ENCODE peak calls at places on chromosomes 6 and 20, in ten cellular contexts. U is colonic mucosa, K is cardiac fibroblast, R is upper lobe of right lung, M is adrenal gland, E is A549, P is astrocyte of the spinal cord, F is nephron progenitor cell, V is ovary, C is astrocyte of the cerebellum. B is an unnamed sample.
A peak's percentile ranks its signal among the peaks of the same experiment; 100 is the strongest.

GRCh38 chr6:35016417-35017221 is 124.5 kb downstream of the TCP11 start:
- DNase-seq in C (peak; percentile 27), V (peak; percentile 45), E (no peak), F (no peak), M (peak; percentile 82), U (no peak), K (peak; percentile 65), R (no peak), P (peak; percentile 75), B (no peak)

GRCh38 chr6:143940011-143940597 is 68.0 kb downstream of the PLAGL1 start:
- DNase-seq in V (no peak), E (peak; percentile 65), P (peak; percentile 47), R (no peak), U (peak; percentile 63), M (peak; percentile 35), C (peak; percentile 16), K (peak; percentile 64), F (peak; percentile 44), B (no peak)

GRCh38 chr20:58374906-58375760 is 13.9 kb upstream of the VAPB start:
- DNase-seq in R (no peak), P (peak; percentile 79), U (no peak), F (peak; percentile 16), V (no peak), C (peak; percentile 47), K (peak; percentile 81), M (peak; percentile 16), E (no peak), B (no peak)

GRCh38 chr6:130120731-130121130 is 102.0 kb downstream of the SAMD3 start:
- DNase-seq in P (no peak), U (no peak), M (no peak), F (no peak), R (no peak), C (no peak), E (no peak), K (no peak), V (no peak), B (no peak)

GRCh38 chr6:20116792-20117191 is 95.5 kb downstream of the MBOAT1 start:
- DNase-seq in U (no peak), M (no peak), V (no peak), R (no peak), F (no peak), C (no peak), P (no peak), K (no peak), E (no peak), B (no peak)

GRCh38 chr20:60105404-60105803 is 147.2 kb downstream of the CDH26 start:
- DNase-seq in K (no peak), U (no peak), E (no peak), P (no peak), V (no peak), C (no peak), F (no peak), M (no peak), R (no peak), B (no peak)

GRCh38 chr20:7879883-7880282 is 60.4 kb downstream of the HAO1 start:
- DNase-seq in P (peak; percentile 36), C (peak; percentile 33), V (no peak), K (peak; percentile 15), M (no peak), F (no peak), R (no peak), U (no peak), E (no peak), B (no peak)

GRCh38 chr6:73262701-73263569 is at the start of gene KHDC1:
- DNase-seq in M (peak; percentile 35), R (peak; percentile 78), E (peak; percentile 52), C (peak; percentile 9), P (peak; percentile 43), F (peak; percentile 77), U (peak; percentile 25), K (peak; percentile 61), V (peak; percentile 34), B (no peak)

GRCh38 chr20:21643417-21643816 is 62.0 kb upstream of the PAX1 start:
- DNase-seq in P (no peak), E (no peak), U (no peak), M (no peak), F (no peak), C (no peak), K (no peak), V (no peak), R (no peak), B (no peak)

DNA sequence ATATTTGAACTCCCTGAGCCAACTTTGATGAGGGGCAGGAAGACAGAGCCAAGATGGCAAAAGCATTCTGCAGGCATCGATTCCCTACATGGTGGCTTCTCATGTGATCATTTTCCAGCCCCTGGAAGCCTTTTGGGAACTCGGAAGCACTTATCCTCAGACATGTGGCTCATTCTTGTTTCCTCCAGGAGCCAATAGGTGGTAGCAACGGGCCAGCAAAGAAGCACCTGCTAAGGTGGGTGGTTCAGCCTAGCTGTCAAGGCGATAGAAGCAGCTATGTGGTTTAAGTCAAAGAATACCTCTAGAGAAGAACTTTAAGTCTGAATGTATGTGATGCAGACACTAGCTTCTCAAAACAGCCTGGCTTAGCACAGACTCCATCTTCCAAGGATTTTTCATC is 64.9 kb upstream of the PAX1 start:
- DNase-seq in E (no peak), K (no peak), P (no peak), V (no peak), M (no peak), R (no peak), F (peak; percentile 31), U (no peak), C (no peak), B (no peak)
- TF ChIP-seq CTCF in E (no peak), K (no peak), P (no peak), V (no peak), M (no peak), R (no peak), F (peak; percentile 17), U (no peak), C (no peak), B (no peak)

GRCh38 chr6:84687487-84687886 is 76.9 kb downstream of the TBX18 start:
- DNase-seq in P (peak; percentile 26), E (no peak), K (peak; percentile 48), R (no peak), F (no peak), C (no peak), V (no peak), M (no peak), U (no peak), B (no peak)

GRCh38 chr6:84688187-84688878 is 76.1 kb downstream of the TBX18 start:
- DNase-seq in V (no peak), R (no peak), C (peak; percentile 22), K (peak; percentile 57), P (peak; percentile 43), E (no peak), M (no peak), F (no peak), U (no peak), B (no peak)

GRCh38 chr6:84696181-84696580 is 68.2 kb downstream of the TBX18 start:
- DNase-seq in C (peak; percentile 12), U (no peak), F (no peak), K (peak; percentile 15), R (no peak), P (peak; percentile 21), V (no peak), M (no peak), E (no peak), B (no peak)

GRCh38 chr6:84691978-84692623 is 72.3 kb downstream of the TBX18 start:
- DNase-seq in M (no peak), E (no peak), F (no peak), P (no peak), C (no peak), V (no peak), R (no peak), K (no peak), U (no peak), B (no peak)
- TF ChIP-seq CTCF in M (no peak), E (no peak), F (no peak), P (no peak), C (no peak), V (no peak), R (no peak), K (no peak), U (no peak), B (no peak)

DNA sequence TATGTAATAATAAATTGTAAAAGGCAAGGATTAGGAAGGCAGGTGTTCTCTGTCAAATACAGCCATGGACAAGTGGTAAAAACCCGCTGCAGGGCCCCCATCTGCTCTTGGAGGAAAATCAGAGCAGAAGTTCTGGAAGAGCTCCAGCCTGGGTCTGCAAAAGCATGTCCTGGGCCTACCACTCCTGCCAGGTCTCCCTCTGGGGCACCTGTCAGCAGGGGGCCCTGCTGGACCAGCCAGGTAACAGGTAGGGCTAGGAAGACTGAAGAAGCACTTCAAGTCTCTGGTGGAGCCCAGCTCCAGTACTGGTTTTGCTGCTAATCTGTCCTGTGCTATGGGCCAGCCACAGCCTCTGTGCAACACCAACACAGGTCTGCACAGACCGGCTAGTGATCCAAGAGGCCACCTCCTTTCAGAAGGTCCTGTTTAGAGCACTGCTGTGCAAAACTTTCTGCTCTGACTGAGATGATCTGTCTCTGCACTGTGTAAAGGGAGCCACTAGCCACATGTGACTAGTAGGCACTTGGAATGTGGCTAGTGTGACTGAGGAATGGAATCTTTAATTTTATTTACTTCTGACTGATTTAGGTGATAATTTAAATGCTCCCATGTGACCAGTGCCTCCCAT is 30.2 kb downstream of the RRBP1 start:
- DNase-seq in E (no peak), R (peak; percentile 61), F (no peak), M (no peak), U (no peak), C (no peak), P (no peak), V (no peak), K (no peak), B (no peak)
- TF ChIP-seq CTCF in E (no peak), R (no peak), F (no peak), M (no peak), U (no peak), C (no peak), P (no peak), V (no peak), K (no peak), B (no peak)

GRCh38 chr6:161442381-161442858 is 168.6 kb upstream of the AGPAT4 start:
- DNase-seq in K (no peak), U (no peak), E (no peak), V (no peak), R (no peak), M (no peak), F (no peak), P (no peak), C (no peak), B (no peak)

GRCh38 chr6:161443868-161444267 is 170.0 kb upstream of the AGPAT4 start:
- DNase-seq in R (no peak), C (peak; percentile 49), U (no peak), P (peak; percentile 61), M (no peak), V (no peak), E (no peak), K (no peak), F (no peak), B (no peak)

GRCh38 chr6:161446296-161446925 is 172.6 kb upstream of the AGPAT4 start:
- DNase-seq in K (no peak), U (no peak), E (no peak), V (no peak), M (no peak), P (no peak), F (no peak), C (no peak), R (no peak), B (no peak)

GRCh38 chr6:161444966-161445799 is 171.3 kb upstream of the AGPAT4 start:
- DNase-seq in C (no peak), V (no peak), U (no peak), K (no peak), M (peak; percentile 34), F (peak; percentile 23), R (peak; percentile 65), P (peak; percentile 32), E (no peak), B (no peak)

DNA sequence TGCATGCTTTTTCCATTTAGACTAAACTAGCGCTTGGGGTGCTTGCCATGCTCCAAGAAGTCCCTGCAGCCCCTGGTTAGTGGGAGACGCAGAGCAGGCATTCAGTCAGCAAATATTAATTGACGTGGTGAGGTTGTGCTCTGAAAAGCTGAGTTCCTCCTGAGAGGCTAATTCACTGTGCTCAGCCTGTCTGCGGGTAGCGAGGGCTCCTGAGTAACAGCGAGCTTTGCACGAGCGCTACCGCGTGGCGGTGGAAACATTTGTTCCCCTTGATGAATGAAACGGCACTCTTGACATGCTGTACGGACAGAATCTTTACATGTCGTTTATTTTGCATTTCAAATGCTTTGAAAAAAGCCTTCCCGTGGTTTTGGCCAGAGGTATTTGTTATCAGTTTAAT is 170.6 kb upstream of the AGPAT4 start:
- DNase-seq in C (peak; percentile 63), U (no peak), V (peak; percentile 18), R (no peak), E (no peak), F (peak; percentile 16), P (peak; percentile 76), M (peak; percentile 71), K (no peak), B (no peak)
- TF ChIP-seq CTCF in C (peak; percentile 46), U (no peak), V (no peak), R (no peak), E (no peak), F (no peak), P (peak; percentile 41), M (peak; percentile 42), K (no peak), B (no peak)

B was measured in omental fat pad.